ENCODE peak calls at places on chromosomes 2 and 18, in ten cellular contexts. J is H9; R is BJ; S is NAMALWA; W is GM23248; P is activated naive CD4-positive, alpha-beta T cell; G is fibroblast of the conjunctiva; N is DMS 273 treated with DMSO at 0.1 percent for 48 hours; K is NCI-H1417; M is nucleus accumbens. Q is an unnamed sample.

GRCh38 chr18:47928466-47928865 is 2.0 kb downstream of the SMAD2 start:
- DNase-seq in G (no peak), W (peak), S (peak), P (no peak), J (no peak), M (no peak), R (no peak), N (no peak), K (no peak), Q (no peak)

GRCh38 chr2:210442457-210442856 is 34.1 kb downstream of the LANCL1 start:
- DNase-seq in M (no peak), J (no peak), R (no peak), W (no peak), K (no peak), N (no peak), P (no peak), S (no peak), G (no peak), Q (no peak)

GRCh38 chr2:231245253-231246094 is 47.0 kb downstream of the ARMC9 start:
- DNase-seq in W (no peak), G (no peak), M (no peak), K (no peak), P (no peak), N (no peak), R (no peak), S (peak), J (no peak), Q (no peak)

GRCh38 chr18:42156266-42156665 is 201.2 kb downstream of the PIK3C3 start:
- DNase-seq in K (no peak), R (no peak), N (no peak), W (peak), J (no peak), G (no peak), M (no peak), P (no peak), S (no peak), Q (no peak)

GRCh38 chr2:193584522-193584938 is 1389.8 kb upstream of the TMEFF2 start:
- DNase-seq in W (peak), K (no peak), J (peak), G (peak), P (no peak), R (no peak), S (peak), M (no peak), N (peak), Q (peak)

GRCh38 chr18:48138660-48139426 is 208.4 kb upstream of the SMAD2 start:
- DNase-seq in G (no peak), P (no peak), J (no peak), K (peak), R (no peak), N (no peak), S (no peak), M (no peak), W (no peak), Q (no peak)

GRCh38 chr18:4264347-4264791 is 190.7 kb downstream of the DLGAP1 start:
- DNase-seq in M (no peak), K (no peak), R (no peak), W (no peak), N (no peak), P (no peak), S (no peak), G (no peak), J (no peak), Q (no peak)

GRCh38 chr2:96945011-96945410 is 41.4 kb downstream of the FAM178B start:
- DNase-seq in J (no peak), R (no peak), G (no peak), N (no peak), M (no peak), P (no peak), K (no peak), S (no peak), W (no peak), Q (no peak)

GRCh38 chr2:70010222-70011111 is 49.0 kb upstream of the ASPRV1 start:
- DNase-seq in N (no peak), S (no peak), K (peak), R (no peak), W (no peak), P (no peak), G (no peak), J (no peak), M (no peak), Q (no peak)

GRCh38 chr2:28976584-28976983 is 4.5 kb upstream of the TOGARAM2 start:
- DNase-seq in R (no peak), P (no peak), M (no peak), G (no peak), W (peak), K (no peak), N (no peak), S (no peak), J (no peak), Q (no peak)

GRCh38 chr2:43714164-43714563 is 37.9 kb upstream of the C1GALT1C1L start:
- DNase-seq in N (no peak), J (no peak), G (no peak), W (peak), P (no peak), R (peak), K (no peak), M (no peak), S (no peak), Q (no peak)

GRCh38 chr2:23548143-23548769 is 163.3 kb downstream of the KLHL29 start:
- DNase-seq in R (no peak), S (no peak), J (no peak), W (no peak), P (no peak), K (no peak), M (no peak), G (no peak), N (no peak), Q (no peak)

GRCh38 chr2:127154985-127155650 is 48.2 kb upstream of the BIN1 start:
- DNase-seq in S (no peak), N (no peak), R (no peak), M (no peak), G (peak), W (peak), J (no peak), P (no peak), K (no peak), Q (no peak)